ENCODE peak calls at places on chromosome 15, in eight cellular contexts. F, D, T, X, L, U, Z and A are unnamed samples.

GRCh38 chr15:57156210-57156887 is 220.0 kb upstream of the CGNL1 start:
- DNase-seq in D (no peak), U (no peak), F (no peak), T (no peak), L (no peak), X (no peak), Z (no peak), A (no peak)

GRCh38 chr15:29924750-29925149 is 102.5 kb upstream of the TJP1 start:
- DNase-seq in Z (no peak), X (peak; percentile 92), U (peak; percentile 29), D (no peak), L (no peak), T (no peak), F (peak; percentile 42), A (no peak)

GRCh38 chr15:78360958-78361714 is 21.0 kb downstream of the CRABP1 start:
- DNase-seq in D (no peak), F (no peak), Z (no peak), T (no peak), L (no peak), X (no peak), U (no peak), A (no peak)

GRCh38 chr15:92111756-92112155 is 258.2 kb downstream of the SLCO3A1 start:
- DNase-seq in T (no peak), D (no peak), X (no peak), Z (no peak), F (no peak), L (no peak), U (no peak), A (no peak)

GRCh38 chr15:101439285-101439919 is 50.1 kb downstream of the PCSK6 start:
- DNase-seq in L (no peak), T (no peak), D (no peak), U (no peak), F (no peak), Z (no peak), X (peak; percentile 31), A (no peak)

GRCh38 chr15:27645672-27646071 is 453.4 kb downstream of the OCA2 start:
- DNase-seq in D (no peak), Z (no peak), X (no peak), L (no peak), F (no peak), U (no peak), T (no peak), A (no peak)

GRCh38 chr15:58467722-58468436 is 36.1 kb downstream of the LIPC start:
- DNase-seq in Z (no peak), T (no peak), L (no peak), F (no peak), U (no peak), X (no peak), D (no peak), A (no peak)

GRCh38 chr15:55897560-55898336 is 95.7 kb downstream of the NEDD4 start:
- DNase-seq in X (peak; percentile 78), L (no peak), Z (peak; percentile 13), T (no peak), D (peak; percentile 30), F (peak; percentile 42), U (peak; percentile 81), A (no peak)

GRCh38 chr15:48516125-48516524 is 129.4 kb downstream of the FBN1 start:
- DNase-seq in L (no peak), U (no peak), X (no peak), D (no peak), Z (no peak), F (no peak), T (no peak), A (no peak)

GRCh38 chr15:50148362-50148963 is 29.4 kb upstream of the ATP8B4 start:
- DNase-seq in Z (no peak), T (no peak), U (peak; percentile 41), L (no peak), D (no peak), X (peak; percentile 76), F (no peak), A (no peak)

GRCh38 chr15:35557012-35557411 is 11.0 kb upstream of the DPH6 start:
- DNase-seq in L (no peak), D (no peak), Z (no peak), F (no peak), T (no peak), U (no peak), X (no peak), A (no peak)

GRCh38 chr15:40238481-40238926 is 359 bp upstream of the PAK6 start:
- DNase-seq in T (no peak), F (no peak), U (no peak), X (no peak), D (no peak), Z (no peak), L (no peak), A (no peak)

GRCh38 chr15:40575113-40575512 is 6.0 kb downstream of the RPUSD2 start:
- DNase-seq in T (no peak), D (no peak), F (no peak), X (no peak), U (no peak), Z (no peak), L (no peak), A (no peak)

GRCh38 chr15:76377217-76377616 is 40.6 kb downstream of the ISL2 start:
- DNase-seq in L (no peak), Z (no peak), U (no peak), F (no peak), D (no peak), X (no peak), T (no peak), A (no peak)

GRCh38 chr15:45549831-45550230 is 27.3 kb upstream of the SLC30A4 start:
- DNase-seq in F (no peak), D (no peak), T (no peak), Z (no peak), L (no peak), X (peak; percentile 40), U (no peak), A (no peak)

GRCh38 chr15:26981492-26981891 is 10.5 kb downstream of the GABRG3 start:
- DNase-seq in T (no peak), Z (no peak), X (no peak), F (no peak), D (no peak), L (no peak), U (no peak), A (no peak)

GRCh38 chr15:69265347-69265955 is 33.3 kb upstream of the PAQR5 start:
- DNase-seq in L (no peak), U (peak; percentile 57), X (peak; percentile 14), T (no peak), Z (no peak), F (no peak), D (no peak), A (no peak)

GRCh38 chr15:19987389-19988048 is 554.1 kb downstream of the GOLGA6L6 start:
- DNase-seq in L (no peak), D (peak; percentile 9), U (no peak), T (peak; percentile 32), F (no peak), X (no peak), Z (no peak), A (no peak)

GRCh38 chr15:75043509-75044257 is 20.3 kb downstream of the PPCDC start:
- DNase-seq in X (peak; percentile 98), D (no peak), L (no peak), Z (peak; percentile 82), T (peak; percentile 97), F (peak; percentile 97), U (peak; percentile 99), A (peak; percentile 87)

GRCh38 chr15:71066983-71067382 is 48.3 kb upstream of the THSD4 start:
- DNase-seq in T (no peak), F (no peak), Z (no peak), D (no peak), L (no peak), U (no peak), X (no peak), A (no peak)

GRCh38 chr15:70054884-70055387 is 42.8 kb downstream of the TLE3 start:
- DNase-seq in U (no peak), L (no peak), T (peak; percentile 53), F (no peak), X (no peak), Z (no peak), D (no peak), A (no peak)

GRCh38 chr15:87648278-87648677 is 608.3 kb downstream of the NTRK3 start:
- DNase-seq in L (no peak), F (no peak), Z (no peak), T (no peak), U (no peak), D (no peak), X (no peak), A (no peak)

GRCh38 chr15:85571780-85572179 is 191.4 kb downstream of the AKAP13 start:
- DNase-seq in Z (no peak), X (no peak), U (no peak), F (no peak), L (no peak), D (no peak), T (no peak), A (no peak)

GRCh38 chr15:49286649-49287394 is 116.8 kb downstream of the GALK2 start:
- DNase-seq in L (no peak), Z (no peak), T (no peak), X (no peak), F (no peak), U (peak; percentile 43), D (no peak), A (no peak)

GRCh38 chr15:83283813-83284562 is 476 bp downstream of the BNC1 start:
- DNase-seq in D (no peak), T (peak; percentile 55), X (no peak), L (no peak), U (peak; percentile 41), F (no peak), Z (no peak), A (no peak)

GRCh38 chr15:27222479-27222878 is 251.5 kb downstream of the GABRG3 start:
- DNase-seq in D (no peak), T (no peak), Z (no peak), L (no peak), U (no peak), X (no peak), F (no peak), A (no peak)

GRCh38 chr15:71788646-71789579 is 21.4 kb upstream of the NR2E3 start:
- DNase-seq in X (no peak), Z (no peak), D (no peak), T (no peak), U (peak; percentile 88), F (no peak), L (no peak), A (no peak)

GRCh38 chr15:25790003-25790660 is 73.0 kb downstream of the ATP10A start:
- DNase-seq in F (no peak), L (no peak), T (no peak), X (no peak), D (peak; percentile 76), U (no peak), Z (no peak), A (no peak)

GRCh38 chr15:48802867-48803266 is 8.0 kb downstream of the CEP152 start:
- DNase-seq in F (no peak), T (no peak), Z (no peak), D (no peak), L (no peak), X (peak; percentile 67), U (no peak), A (no peak)